ENCODE peak calls at places on chromosomes 4 and X, in seven cellular contexts. J is heart left ventricle, F is uterus, W is GM23248, S is right cardiac atrium, H is sigmoid colon, L is adrenal gland. I is an unnamed sample.

GRCh38 chr4:17490575-17491059 is 21.3 kb downstream of the QDPR start:
- DNase-seq in H (no peak), L (no peak), F (no peak), S (no peak), W (no peak), J (no peak), I (peak; percentile 41)

GRCh38 chrX:151789179-151789800 is 54.7 kb downstream of the CNGA2 start:
- DNase-seq in J (peak; percentile 31), H (peak; percentile 79), L (peak; percentile 84), F (peak; percentile 64), W (peak; percentile 88), S (peak; percentile 82), I (no peak)

GRCh38 chr4:132101526-132101925 is 1047.6 kb upstream of the PCDH10 start:
- DNase-seq in J (no peak), F (no peak), W (no peak), S (no peak), L (no peak), H (no peak), I (no peak)

GRCh38 chr4:118224239-118224829 is 128.5 kb downstream of the PRSS12 start:
- DNase-seq in H (no peak), W (peak; percentile 70), S (no peak), F (no peak), J (no peak), L (no peak), I (no peak)

GRCh38 chr4:106647451-106647850 is 278.9 kb upstream of the GIMD1 start:
- DNase-seq in H (no peak), F (no peak), W (no peak), J (no peak), S (no peak), L (no peak), I (no peak)

GRCh38 chrX:139475432-139475831 is 55.1 kb upstream of the F9 start:
- DNase-seq in S (no peak), J (no peak), W (no peak), L (no peak), F (no peak), H (no peak), I (no peak)

GRCh38 chr4:105023668-105024055 is 123.0 kb upstream of the TET2 start:
- DNase-seq in S (no peak), H (no peak), W (no peak), L (no peak), F (no peak), J (no peak), I (no peak)

GRCh38 chrX:55778322-55778721 is 60.8 kb downstream of the RRAGB start:
- DNase-seq in L (no peak), W (peak; percentile 14), S (no peak), J (no peak), F (no peak), H (no peak), I (no peak)

GRCh38 chr4:26584725-26585124 is 841 bp downstream of the TBC1D19 start:
- DNase-seq in H (no peak), J (no peak), F (no peak), S (no peak), W (peak; percentile 56), L (no peak), I (no peak)

GRCh38 chrX:154812341-154813101 is 7.2 kb upstream of the MPP1 start:
- DNase-seq in L (no peak), F (no peak), S (no peak), H (no peak), J (no peak), W (no peak), I (no peak)

GRCh38 chrX:105260291-105261043 is 40.0 kb upstream of the TEX13A start:
- DNase-seq in J (peak; percentile 11), W (no peak), S (peak; percentile 66), L (no peak), F (no peak), H (no peak), I (no peak)

GRCh38 chr4:1041147-1041935 is 29.9 kb downstream of the FGFRL1 start:
- DNase-seq in S (peak; percentile 70), F (no peak), W (peak; percentile 82), J (no peak), H (no peak), L (no peak), I (no peak)

GRCh38 chr4:86054676-86055075 is 305.2 kb downstream of the MAPK10 start:
- DNase-seq in H (no peak), S (no peak), L (no peak), F (no peak), J (no peak), W (no peak), I (no peak)

GRCh38 chrX:50704360-50704759 is 109.6 kb downstream of the SHROOM4 start:
- DNase-seq in W (peak; percentile 34), S (no peak), H (no peak), J (no peak), F (no peak), L (no peak), I (no peak)

GRCh38 chr4:132642196-132642817 is 506.8 kb upstream of the PCDH10 start:
- DNase-seq in H (no peak), S (no peak), L (no peak), W (peak; percentile 27), F (no peak), J (no peak), I (no peak)

GRCh38 chr4:141036786-141037185 is 96.5 kb downstream of the RNF150 start:
- DNase-seq in S (no peak), H (no peak), W (no peak), F (no peak), J (no peak), L (no peak), I (no peak)

GRCh38 chr4:44563496-44563895 is 87.9 kb downstream of the YIPF7 start:
- DNase-seq in W (no peak), S (no peak), J (no peak), H (no peak), L (no peak), F (no peak), I (no peak)

GRCh38 chrX:118259213-118259612 is 86.7 kb upstream of the WDR44 start:
- DNase-seq in J (no peak), W (no peak), L (no peak), F (no peak), H (no peak), S (no peak), I (no peak)

GRCh38 chr4:157819693-157820464 is 352.9 kb downstream of the GASK1B start:
- DNase-seq in W (no peak), F (no peak), L (no peak), J (no peak), S (no peak), H (no peak), I (no peak)

GRCh38 chr4:25177147-25177546 is 16.9 kb upstream of the SEPSECS start:
- DNase-seq in F (no peak), H (no peak), L (no peak), S (no peak), J (no peak), W (no peak), I (no peak)

GRCh38 chr4:154511990-154512389 is 20.4 kb upstream of the DCHS2 start:
- DNase-seq in S (no peak), L (no peak), H (no peak), W (no peak), F (no peak), J (no peak), I (no peak)

GRCh38 chr4:3756343-3757059 is 9.7 kb upstream of the ADRA2C start:
- DNase-seq in H (no peak), J (no peak), L (no peak), S (peak; percentile 5), F (no peak), W (no peak), I (no peak)
- H3K27me3 ChIP-seq in H (no peaks in the 10 kb centered on the region), J (no peaks in the 10 kb centered on the region), L (peaks cover 8% of the 10 kb centered on the region), S (no peaks in the 10 kb centered on the region), F (no peaks in the 10 kb centered on the region), W (peaks cover 42% of the 10 kb centered on the region), I (peaks cover 8% of the 10 kb centered on the region)

DNA sequence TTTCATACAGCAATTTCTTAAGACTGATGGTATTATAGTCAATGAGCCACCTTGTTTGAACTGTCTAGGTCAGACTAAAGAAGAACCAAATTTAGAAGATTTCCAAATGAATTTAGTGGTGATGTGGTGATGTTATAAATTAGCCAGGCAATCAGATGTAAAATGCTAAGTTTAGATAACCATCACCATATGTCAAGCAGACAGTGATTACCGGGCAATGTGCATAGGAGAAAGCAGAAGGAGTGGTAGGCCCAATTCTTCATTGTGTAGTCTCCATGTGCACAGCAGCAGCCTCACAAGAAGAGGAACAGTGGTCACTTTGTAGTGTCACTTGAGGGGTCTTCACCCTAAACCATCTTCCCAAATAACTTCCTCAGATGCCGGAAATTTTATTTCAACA is 198.8 kb downstream of the ANTXR2 start:
- DNase-seq in S (no peak), J (no peak), H (no peak), W (no peak), F (no peak), L (no peak), I (no peak)
- H3K27me3 ChIP-seq in S (no peaks in the 10 kb centered on the region), J (no peaks in the 10 kb centered on the region), H (no peaks in the 10 kb centered on the region), W (no peaks in the 10 kb centered on the region), F (no peaks in the 10 kb centered on the region), L (no peaks in the 10 kb centered on the region), I (no peaks in the 10 kb centered on the region)

GRCh38 chr4:80206111-80206510 is 8.8 kb downstream of the PRDM8 start:
- DNase-seq in J (no peak), L (no peak), S (peak; percentile 21), F (no peak), H (no peak), W (no peak), I (no peak)

GRCh38 chr4:80208606-80209005 is 11.3 kb downstream of the PRDM8 start:
- DNase-seq in L (no peak), S (peak; percentile 10), F (no peak), H (no peak), J (no peak), W (no peak), I (no peak)

GRCh38 chr4:80206541-80207171 is 9.4 kb downstream of the PRDM8 start:
- DNase-seq in F (peak; percentile 48), W (no peak), J (no peak), L (no peak), H (peak; percentile 70), S (peak; percentile 70), I (no peak)

GRCh38 chr4:80207172-80207583 is 9.9 kb downstream of the PRDM8 start:
- DNase-seq in L (no peak), F (no peak), W (no peak), S (peak; percentile 41), J (no peak), H (no peak), I (no peak)

DNA sequence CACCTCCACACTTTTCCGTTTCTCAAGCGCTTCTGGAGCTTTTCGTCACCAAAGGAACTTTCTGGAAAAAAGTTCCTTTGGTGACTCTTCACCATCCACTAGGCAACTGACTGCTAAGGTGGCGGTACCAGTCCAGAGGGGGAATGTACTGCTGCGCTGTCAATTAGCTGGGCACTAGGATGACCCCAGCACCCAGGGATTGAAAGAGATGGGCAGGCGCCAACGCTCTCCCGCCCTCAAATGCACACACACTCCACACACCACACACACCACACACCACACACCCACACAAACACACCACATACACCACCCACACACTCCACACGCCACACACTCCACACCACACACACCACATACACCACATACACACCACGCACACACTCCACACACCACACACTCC is 10.4 kb downstream of the PRDM8 start:
- DNase-seq in H (no peak), J (no peak), W (no peak), S (peak; percentile 21), L (no peak), F (no peak), I (no peak)
- H3K27me3 ChIP-seq in H (no peaks in the 10 kb centered on the region), J (peaks cover 3% of the 10 kb centered on the region), W (no peaks in the 10 kb centered on the region), S (no peaks in the 10 kb centered on the region), L (peaks cover 20% of the 10 kb centered on the region), F (no peaks in the 10 kb centered on the region), I (no peaks in the 10 kb centered on the region)

DNA sequence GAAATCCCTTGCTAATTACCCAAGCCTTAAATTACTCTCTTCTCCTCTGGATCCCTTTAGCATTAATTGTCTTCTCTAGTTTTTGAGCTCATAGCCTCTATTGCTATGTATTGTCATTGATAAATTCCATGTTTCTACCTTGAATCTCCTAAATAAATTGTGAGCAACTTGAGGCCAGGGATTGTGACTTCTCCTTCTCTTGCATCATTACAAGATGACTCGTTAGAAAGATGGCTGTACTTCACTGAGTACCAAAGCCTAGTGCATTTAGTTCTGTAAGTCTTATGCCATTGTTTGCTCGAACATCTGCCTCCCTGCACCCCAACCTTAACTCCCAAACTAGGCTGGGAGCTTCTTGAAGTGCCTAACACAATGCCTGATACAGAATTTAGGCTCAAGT is 15.3 kb downstream of the VSIG4 start:
- DNase-seq in L (no peak), W (no peak), F (no peak), H (no peak), S (no peak), J (no peak), I (no peak)
- H3K27me3 ChIP-seq in L (peaks cover 20% of the 10 kb centered on the region), W (no peaks in the 10 kb centered on the region), F (no peaks in the 10 kb centered on the region), H (no peaks in the 10 kb centered on the region), S (no peaks in the 10 kb centered on the region), J (no peaks in the 10 kb centered on the region), I (no peaks in the 10 kb centered on the region)

I was measured in prostate gland.